ENCODE peak calls at places on chromosomes 1 and 21, in eight cellular contexts. Y is AG04450; O is Calu3; X is EL; C is EH; M is fibroblast of lung; J is stimulated activated CD8-positive, alpha-beta memory T cell treated with anti-CD3 and anti-CD28 coated beads, Interleukin-7, amount 100 ng/mL, for 1 hour; V is stimulated activated CD4-positive, alpha-beta T cell treated with anti-CD3 and anti-CD28 coated beads, Interleukin-15, amount 100 ng/mL, for 1 hour. I is an unnamed sample.

GRCh38 chr1:115052454-115053083 is 22.9 kb downstream of the TSHB start:
- DNase-seq in X (peak; percentile 55), M (peak; percentile 36), O (peak; percentile 58), J (peak; percentile 38), V (no peak), C (peak; percentile 54), Y (no peak), I (peak; percentile 69)

GRCh38 chr1:27152829-27153548 is 1.9 kb downstream of the SLC9A1 start:
- DNase-seq in J (no peak), O (no peak), X (no peak), C (no peak), Y (no peak), V (no peak), M (no peak), I (no peak)

GRCh38 chr1:218164930-218165686 is 120.0 kb upstream of the RRP15 start:
- DNase-seq in V (no peak), M (peak; percentile 4), O (peak; percentile 24), X (peak; percentile 39), C (peak; percentile 16), J (no peak), Y (no peak), I (peak; percentile 56)

GRCh38 chr1:153353226-153353947 is 4.3 kb upstream of the S100A9 start:
- DNase-seq in C (peak; percentile 7), O (peak; percentile 56), X (no peak), J (no peak), M (peak; percentile 6), Y (no peak), V (no peak), I (peak; percentile 87)

GRCh38 chr1:52659356-52659755 is 26.4 kb downstream of the SHISAL2A start:
- DNase-seq in O (no peak), M (peak; percentile 9), J (no peak), V (no peak), X (no peak), C (no peak), Y (no peak), I (no peak)

GRCh38 chr1:155307247-155307740 is 1.4 kb upstream of the FDPS start:
- DNase-seq in Y (no peak), C (peak; percentile 61), O (no peak), M (peak; percentile 38), X (peak; percentile 56), J (no peak), V (no peak), I (peak; percentile 69)

GRCh38 chr1:42736152-42736551 is 3.9 kb downstream of the CLDN19 start:
- DNase-seq in V (no peak), M (no peak), J (no peak), Y (no peak), X (peak; percentile 45), O (peak; percentile 58), C (peak; percentile 38), I (peak; percentile 66)

GRCh38 chr1:111227875-111228747 is 598 bp downstream of the CHI3L2 start:
- DNase-seq in V (no peak), Y (peak; percentile 59), C (peak; percentile 92), M (peak; percentile 94), O (peak; percentile 32), X (peak; percentile 84), J (no peak), I (no peak)

GRCh38 chr21:35423694-35424093 is 374.6 kb upstream of the RUNX1 start:
- DNase-seq in C (peak; percentile 59), V (no peak), Y (no peak), M (peak; percentile 51), O (no peak), X (no peak), J (no peak), I (no peak)

GRCh38 chr1:25805863-25806225 is 5.9 kb downstream of the SELENON start:
- DNase-seq in J (no peak), O (no peak), X (peak; percentile 40), Y (no peak), M (peak; percentile 64), V (no peak), C (peak; percentile 49), I (no peak)

GRCh38 chr1:55156093-55156492 is 59.1 kb downstream of the USP24 start:
- DNase-seq in C (peak; percentile 74), O (no peak), M (peak; percentile 75), V (no peak), Y (peak; percentile 3), J (no peak), X (peak; percentile 5), I (no peak)

I was measured in WERI-Rb-1.